ENCODE peak calls at places on chromosomes 7 and 10, in eight cellular contexts. Y, M, O, G, Q, N, L and T are unnamed samples.

GRCh38 chr10:6530211-6530840 is 49.8 kb downstream of the PRKCQ start:
- DNase-seq in Y (no peak), M (no peak), O (no peak), G (no peak), Q (no peak), N (no peak), L (no peak), T (no peak)

GRCh38 chr7:117731455-117731854 is 141.8 kb downstream of the CTTNBP2 start:
- DNase-seq in Y (no peak), M (no peak), O (no peak), G (no peak), Q (no peak), N (no peak), L (peak; percentile 66), T (no peak)

GRCh38 chr7:21353388-21353780 is 74.5 kb upstream of the SP4 start:
- DNase-seq in Y (no peak), M (no peak), O (no peak), G (no peak), Q (no peak), N (no peak), L (no peak), T (no peak)

GRCh38 chr7:116265881-116266280 is 55.5 kb downstream of the TES start:
- DNase-seq in Y (no peak), M (no peak), O (no peak), G (no peak), Q (no peak), N (no peak), L (no peak), T (no peak)

GRCh38 chr7:94595717-94596116 is 60.2 kb downstream of the SGCE start:
- DNase-seq in Y (no peak), M (no peak), O (no peak), G (no peak), Q (no peak), N (no peak), L (no peak), T (no peak)

GRCh38 chr10:5488272-5489161 is 10.9 kb downstream of the CALML5 start:
- DNase-seq in Y (peak; percentile 60), M (no peak), O (no peak), G (peak; percentile 84), Q (peak; percentile 97), N (no peak), L (no peak), T (peak; percentile 84)

GRCh38 chr10:75492151-75492550 is 60.7 kb downstream of the LRMDA start:
- DNase-seq in Y (no peak), M (no peak), O (no peak), G (no peak), Q (no peak), N (no peak), L (no peak), T (no peak)

GRCh38 chr7:154096-154835 is 38.1 kb upstream of the FAM20C start:
- DNase-seq in Y (no peak), M (no peak), O (no peak), G (no peak), Q (no peak), N (no peak), L (no peak), T (no peak)

GRCh38 chr7:33903770-33904679 is 1.3 kb upstream of the BMPER start:
- DNase-seq in Y (peak; percentile 61), M (peak; percentile 88), O (no peak), G (peak; percentile 54), Q (no peak), N (peak; percentile 77), L (no peak), T (no peak)

GRCh38 chr7:143909863-143910262 is 7.9 kb upstream of the TCAF1 start:
- DNase-seq in Y (no peak), M (peak; percentile 78), O (no peak), G (no peak), Q (no peak), N (no peak), L (no peak), T (no peak)

GRCh38 chr7:157337316-157338149 is 729 bp downstream of the DNAJB6 start:
- DNase-seq in Y (no peak), M (peak; percentile 88), O (peak; percentile 68), G (peak; percentile 87), Q (peak; percentile 70), N (peak; percentile 74), L (no peak), T (no peak)

GRCh38 chr10:46555713-46556514 is 544 bp downstream of the GPRIN2 start:
- DNase-seq in Y (peak; percentile 93), M (no peak), O (no peak), G (peak; percentile 73), Q (peak; percentile 65), N (peak; percentile 82), L (no peak), T (no peak)

GRCh38 chr7:37109853-37110252 is 338.8 kb downstream of the ELMO1 start:
- DNase-seq in Y (no peak), M (no peak), O (no peak), G (no peak), Q (no peak), N (peak; percentile 27), L (no peak), T (no peak)

GRCh38 chr10:57880441-57881301 is 387.0 kb downstream of the IPMK start:
- DNase-seq in Y (no peak), M (peak; percentile 4), O (no peak), G (no peak), Q (no peak), N (no peak), L (no peak), T (no peak)

GRCh38 chr10:68550747-68551411 is 9.3 kb upstream of the TET1 start:
- DNase-seq in Y (peak; percentile 81), M (peak; percentile 88), O (peak; percentile 72), G (peak; percentile 76), Q (peak; percentile 49), N (peak; percentile 87), L (no peak), T (peak; percentile 15)

GRCh38 chr7:47965456-47965855 is 14.0 kb downstream of the HUS1 start:
- DNase-seq in Y (no peak), M (no peak), O (no peak), G (no peak), Q (no peak), N (no peak), L (no peak), T (no peak)

DNA sequence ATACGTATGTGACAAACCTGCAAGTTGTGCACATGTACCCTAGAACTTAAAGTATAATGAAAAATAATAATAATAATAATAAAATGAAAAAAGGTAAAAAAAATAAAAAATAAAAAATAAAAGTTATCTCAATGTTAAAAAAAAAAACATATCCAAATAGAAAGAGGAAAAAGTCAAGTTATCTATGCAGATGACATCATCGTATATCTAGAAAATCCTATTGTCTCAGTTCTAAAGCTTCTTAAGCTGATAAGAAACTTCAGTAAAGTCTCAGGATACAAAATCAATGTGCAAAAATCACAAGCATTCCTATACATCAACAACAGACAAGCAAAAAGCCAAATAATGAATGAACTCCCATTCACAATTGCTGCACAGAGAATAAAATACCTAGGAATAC is 466.6 kb upstream of the PHF14 start:
- DNase-seq in Y (no peak), M (no peak), O (no peak), G (no peak), Q (no peak), N (no peak), L (no peak), T (no peak)
- H3K79me2 ChIP-seq in Y (no peaks in the 10 kb centered on the region), M (no peaks in the 10 kb centered on the region), O (no peaks in the 10 kb centered on the region), G (no peaks in the 10 kb centered on the region), Q (no peaks in the 10 kb centered on the region), N (no peaks in the 10 kb centered on the region), L (no peaks in the 10 kb centered on the region), T (no peaks in the 10 kb centered on the region)

GRCh38 chr10:26755443-26755903 is 58.0 kb downstream of the PDSS1 start:
- DNase-seq in Y (no peak), M (peak; percentile 54), O (peak; percentile 49), G (peak; percentile 23), Q (no peak), N (peak; percentile 7), L (peak; percentile 67), T (peak; percentile 17)

DNA sequence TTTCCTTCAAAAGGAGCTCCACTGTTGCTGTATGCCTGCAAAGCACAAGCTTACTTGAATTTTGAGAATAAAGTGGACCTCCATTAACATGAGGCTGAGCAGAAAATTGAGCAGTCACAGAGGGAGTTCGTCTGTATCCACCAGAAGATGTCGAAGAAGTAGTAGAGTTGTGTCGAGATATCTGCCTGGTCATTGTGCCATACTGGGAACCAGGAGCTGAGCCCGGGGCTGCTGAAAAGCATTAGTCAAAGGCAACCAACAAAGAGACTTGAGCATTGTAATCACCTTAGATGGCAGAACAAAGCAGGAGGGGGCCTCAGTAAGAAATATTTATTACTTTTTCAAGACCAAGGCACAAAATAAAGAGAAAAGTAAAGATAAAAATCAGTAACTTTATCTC is 61.5 kb downstream of the PDSS1 start:
- DNase-seq in Y (no peak), M (no peak), O (no peak), G (no peak), Q (no peak), N (peak; percentile 55), L (no peak), T (no peak)
- H3K4me1 ChIP-seq in Y (peaks cover 5% of the 10 kb centered on the region), M (no peaks in the 10 kb centered on the region), O (peaks cover 25% of the 10 kb centered on the region), G (no peaks in the 10 kb centered on the region), Q (no peaks in the 10 kb centered on the region), N (peaks cover 26% of the 10 kb centered on the region), L (peaks cover 9% of the 10 kb centered on the region), T (peaks cover 5% of the 10 kb centered on the region)

GRCh38 chr7:17939670-17940301 is 508 bp downstream of the SNX13 start:
- DNase-seq in Y (peak; percentile 55), M (peak; percentile 80), O (peak; percentile 44), G (peak; percentile 58), Q (peak; percentile 60), N (peak; percentile 53), L (no peak), T (no peak)

GRCh38 chr7:17941171-17941490 is 837 bp upstream of the SNX13 start:
- DNase-seq in Y (no peak), M (peak; percentile 32), O (peak; percentile 8), G (peak; percentile 40), Q (no peak), N (no peak), L (no peak), T (no peak)

GRCh38 chr7:17937506-17938115 is 2.7 kb downstream of the SNX13 start:
- DNase-seq in Y (no peak), M (peak; percentile 61), O (no peak), G (no peak), Q (no peak), N (no peak), L (no peak), T (no peak)

GRCh38 chr7:17940302-17941170 is at the start of gene SNX13:
- DNase-seq in Y (peak; percentile 95), M (peak; percentile 99), O (peak; percentile 94), G (peak; percentile 97), Q (peak; percentile 91), N (peak; percentile 98), L (peak; percentile 41), T (no peak)

GRCh38 chr7:17939111-17939669 is 1.1 kb downstream of the SNX13 start:
- DNase-seq in Y (no peak), M (peak; percentile 68), O (peak; percentile 28), G (peak; percentile 11), Q (peak; percentile 15), N (no peak), L (no peak), T (no peak)
- H3K79me2 ChIP-seq in Y (peaks cover 9% of the 10 kb centered on the region), M (peaks cover 62% of the 10 kb centered on the region), O (peaks cover 65% of the 10 kb centered on the region), G (peaks cover 60% of the 10 kb centered on the region), Q (peaks cover 68% of the 10 kb centered on the region), N (peaks cover 59% of the 10 kb centered on the region), L (peaks cover 29% of the 10 kb centered on the region), T (peaks cover 54% of the 10 kb centered on the region)

GRCh38 chr10:10792681-10793080 is 225.0 kb upstream of the CELF2 start:
- DNase-seq in Y (no peak), M (peak; percentile 81), O (no peak), G (peak; percentile 27), Q (peak; percentile 51), N (peak; percentile 65), L (no peak), T (no peak)
- H3K4me1 ChIP-seq in Y (peaks cover 10% of the 10 kb centered on the region), M (peaks cover 53% of the 10 kb centered on the region), O (no peaks in the 10 kb centered on the region), G (peaks cover 19% of the 10 kb centered on the region), Q (peaks cover 79% of the 10 kb centered on the region), N (peaks cover 25% of the 10 kb centered on the region), L (no peaks in the 10 kb centered on the region), T (peaks cover 67% of the 10 kb centered on the region)